ENCODE peak calls at places on chromosomes 11 and 22, in five cellular contexts. N is astrocyte of the hippocampus; U is stimulated activated CD4-positive, alpha-beta T cell treated with anti-CD3 and anti-CD28 coated beads, TNF-alpha, amount 100 ng/mL, for 24 hours; Y is C1 segment of cervical spinal cord; D is HCEC 1CT. B is an unnamed sample.

GRCh38 chr11:76253416-76253815 is 47.1 kb upstream of the WNT11 start:
- DNase-seq in N (no peak), U (no peak), Y (no peak), D (no peak), B (no peak)

GRCh38 chr11:112042961-112043304 is 17.7 kb downstream of the DLAT start:
- DNase-seq in N (no peak), U (no peak), Y (no peak), D (no peak), B (no peak)

GRCh38 chr11:94307101-94307791 is 2.9 kb downstream of the IZUMO1R start:
- DNase-seq in N (no peak), U (no peak), Y (no peak), D (no peak), B (no peak)

GRCh38 chr11:124896821-124897391 is 759 bp downstream of the ROBO4 start:
- DNase-seq in N (no peak), U (no peak), Y (no peak), D (no peak), B (peak; percentile 67)

GRCh38 chr22:39299829-39300178 is 19.6 kb downstream of the RPL3 start:
- DNase-seq in N (peak; percentile 37), U (no peak), Y (no peak), D (no peak), B (no peak)

GRCh38 chr22:50114221-50114981 is 24.6 kb downstream of the MOV10L1 start:
- DNase-seq in N (peak; percentile 81), U (no peak), Y (no peak), D (peak; percentile 65), B (no peak)

GRCh38 chr11:116895053-116895757 is 57.8 kb upstream of the APOA1 start:
- DNase-seq in N (no peak), U (no peak), Y (no peak), D (no peak), B (no peak)

GRCh38 chr11:15933896-15934625 is 422.3 kb downstream of the SOX6 start:
- DNase-seq in N (no peak), U (no peak), Y (no peak), D (no peak), B (no peak)

GRCh38 chr11:124983674-124984511 is 29.9 kb downstream of the CCDC15 start:
- DNase-seq in N (no peak), U (no peak), Y (no peak), D (no peak), B (no peak)

GRCh38 chr11:8352852-8353505 is 89.3 kb upstream of the LMO1 start:
- DNase-seq in N (no peak), U (no peak), Y (no peak), D (no peak), B (no peak)

GRCh38 chr11:37721485-37721884 is 1123.4 kb upstream of the RAG2 start:
- DNase-seq in N (no peak), U (no peak), Y (no peak), D (no peak), B (no peak)

B was measured in type B pancreatic cell.